ENCODE peak calls at places on chromosomes 16 and 17, in seven cellular contexts. G, O, F, P, X, L and Z are unnamed samples.
A peak's percentile ranks its signal among the peaks of the same experiment; 100 is the strongest.

GRCh38 chr16:79972053-79972704 is 371.6 kb upstream of the MAF start:
- DNase-seq in P (no peak), L (no peak), F (no peak), X (no peak), G (no peak), O (no peak), Z (no peak)

GRCh38 chr17:50532452-50533024 is at the start of gene EPN3:
- DNase-seq in G (no peak), L (no peak), O (no peak), X (peak; percentile 87), F (no peak), P (no peak), Z (no peak)

GRCh38 chr16:12186774-12187335 is 210.3 kb downstream of the SNX29 start:
- DNase-seq in O (no peak), F (no peak), G (no peak), X (no peak), L (no peak), P (no peak), Z (peak; percentile 44)

GRCh38 chr16:50743575-50744225 is 1.8 kb downstream of the CYLD start:
- DNase-seq in F (no peak), X (no peak), G (no peak), L (no peak), O (no peak), P (no peak), Z (no peak)

GRCh38 chr16:70298988-70299938 is at the start of gene DDX19B:
- DNase-seq in L (peak; percentile 78), F (peak; percentile 72), O (peak; percentile 64), G (peak; percentile 29), X (peak; percentile 85), P (peak; percentile 96), Z (peak; percentile 71)

GRCh38 chr17:69716571-69716970 is 302.1 kb downstream of the MAP2K6 start:
- DNase-seq in F (no peak), P (no peak), L (no peak), X (no peak), G (no peak), O (no peak), Z (peak; percentile 52)

GRCh38 chr17:77726549-77726957 is 231.9 kb upstream of the TNRC6C start:
- DNase-seq in L (no peak), X (peak; percentile 11), P (no peak), O (no peak), F (no peak), G (no peak), Z (no peak)

GRCh38 chr17:9120471-9120870 is 99.2 kb downstream of the NTN1 start:
- DNase-seq in L (no peak), P (peak; percentile 51), G (no peak), X (no peak), F (no peak), O (no peak), Z (no peak)

GRCh38 chr17:6923385-6923784 is 72.5 kb upstream of the ALOX12 start:
- DNase-seq in X (no peak), P (no peak), G (no peak), F (no peak), L (no peak), O (no peak), Z (no peak)

GRCh38 chr17:12180644-12181261 is 160.1 kb downstream of the MAP2K4 start:
- DNase-seq in O (peak; percentile 78), G (no peak), F (peak; percentile 32), L (no peak), X (peak; percentile 39), P (no peak), Z (peak; percentile 80)

GRCh38 chr16:22225060-22225459 is 19.0 kb downstream of the EEF2K start:
- DNase-seq in X (no peak), G (no peak), L (no peak), O (no peak), F (no peak), P (peak; percentile 94), Z (no peak)

GRCh38 chr16:67464565-67464964 is 16.4 kb downstream of the ATP6V0D1 start:
- DNase-seq in F (no peak), L (no peak), X (no peak), P (no peak), O (no peak), G (no peak), Z (no peak)

GRCh38 chr17:28221751-28222414 is 97.1 kb upstream of the TMEM97 start:
- DNase-seq in F (no peak), P (peak; percentile 2), O (no peak), X (no peak), G (no peak), L (no peak), Z (peak; percentile 48)

GRCh38 chr17:61416540-61417363 is 17.1 kb downstream of the TBX2 start:
- DNase-seq in L (peak; percentile 56), O (peak; percentile 89), X (peak; percentile 80), G (no peak), P (peak; percentile 94), F (peak; percentile 60), Z (peak; percentile 81)

GRCh38 chr17:58318627-58319180 is 9.9 kb downstream of the TSPOAP1 start:
- DNase-seq in P (peak; percentile 2), L (peak; percentile 10), F (no peak), O (no peak), X (no peak), G (no peak), Z (no peak)

GRCh38 chr16:79301036-79301435 is 299.5 kb downstream of the MAF start:
- DNase-seq in X (no peak), F (no peak), G (no peak), L (no peak), P (no peak), O (no peak), Z (no peak)

GRCh38 chr16:47081113-47081512 is 62.6 kb downstream of the NETO2 start:
- DNase-seq in L (no peak), G (no peak), P (no peak), X (no peak), F (no peak), O (no peak), Z (no peak)